ENCODE peak calls at places on chromosomes 3 and 15, in four cellular contexts. G is K562, M is H1, B is HepG2. U is an unnamed sample.

GRCh38 chr3:125960066-125960424 is 8.9 kb upstream of the ROPN1B start:
- DNase-seq in G (no peak), M (no peak), B (no peak), U (no peak)

GRCh38 chr3:157174265-157174615 is 14.3 kb upstream of the CCNL1 start:
- DNase-seq in G (no peak), M (no peak), B (no peak), U (no peak)

GRCh38 chr15:32732574-32733157 is 14.9 kb downstream of the GREM1 start:
- DNase-seq in G (no peak), M (no peak), B (no peak), U (no peak)

GRCh38 chr3:184039414-184039813 is 7.9 kb downstream of the HTR3D start:
- DNase-seq in G (no peak), M (no peak), B (no peak), U (no peak)

GRCh38 chr3:187315872-187316271 is 24.3 kb upstream of the MASP1 start:
- DNase-seq in G (no peak), M (no peak), B (no peak), U (no peak)

GRCh38 chr3:122893282-122893681 is 98.4 kb downstream of the SLC49A4 start:
- DNase-seq in G (no peak), M (no peak), B (peak), U (no peak)

GRCh38 chr15:85457392-85457968 is 77.1 kb downstream of the AKAP13 start:
- DNase-seq in G (no peak), M (no peak), B (no peak), U (peak)

GRCh38 chr3:42905740-42906084 is 230 bp upstream of the ZNF662 start:
- DNase-seq in G (no peak), M (no peak), B (no peak), U (no peak)

GRCh38 chr3:139588450-139588849 is 48.9 kb upstream of the RBP1 start:
- DNase-seq in G (peak), M (no peak), B (peak), U (no peak)

GRCh38 chr3:414063-414462 is 217.5 kb downstream of the CHL1 start:
- DNase-seq in G (peak), M (no peak), B (no peak), U (no peak)

GRCh38 chr15:65816441-65816840 is 24.3 kb upstream of the DENND4A start:
- DNase-seq in G (no peak), M (no peak), B (no peak), U (no peak)

GRCh38 chr15:80695099-80695910 is at the start of gene ABHD17C:
- DNase-seq in G (peak), M (no peak), B (peak), U (no peak)

GRCh38 chr15:84821501-84822021 is 4.4 kb downstream of the ALPK3 start:
- DNase-seq in G (peak), M (no peak), B (peak), U (no peak)

GRCh38 chr3:16839271-16840110 is 45.3 kb upstream of the PLCL2 start:
- DNase-seq in G (no peak), M (no peak), B (no peak), U (no peak)

GRCh38 chr3:16840111-16840444 is 44.7 kb upstream of the PLCL2 start:
- DNase-seq in G (no peak), M (no peak), B (no peak), U (no peak)

GRCh38 chr3:16836505-16837237 is 48.1 kb upstream of the PLCL2 start:
- DNase-seq in G (no peak), M (no peak), B (no peak), U (no peak)

GRCh38 chr3:16837602-16838001 is 47.2 kb upstream of the PLCL2 start:
- DNase-seq in G (no peak), M (no peak), B (no peak), U (no peak)

GRCh38 chr3:16838561-16838960 is 46.2 kb upstream of the PLCL2 start:
- DNase-seq in G (no peak), M (no peak), B (peak), U (no peak)
- TF ChIP-seq SIN3A in G (no peak), M (no peak), B (no peak), U (no peak)

GRCh38 chr3:3038201-3038991 is 71.8 kb downstream of the IL5RA start:
- DNase-seq in G (no peak), M (no peak), B (no peak), U (peak)
- TF ChIP-seq HDAC6 in G (no peak), M (no peak), B (no peak), U (no peak)

GRCh38 chr3:106114848-106115247 is 246.0 kb upstream of the CBLB start:
- DNase-seq in G (peak), M (no peak), B (no peak), U (no peak)
- TF ChIP-seq SIN3A in G (no peak), M (no peak), B (no peak), U (no peak)

DNA sequence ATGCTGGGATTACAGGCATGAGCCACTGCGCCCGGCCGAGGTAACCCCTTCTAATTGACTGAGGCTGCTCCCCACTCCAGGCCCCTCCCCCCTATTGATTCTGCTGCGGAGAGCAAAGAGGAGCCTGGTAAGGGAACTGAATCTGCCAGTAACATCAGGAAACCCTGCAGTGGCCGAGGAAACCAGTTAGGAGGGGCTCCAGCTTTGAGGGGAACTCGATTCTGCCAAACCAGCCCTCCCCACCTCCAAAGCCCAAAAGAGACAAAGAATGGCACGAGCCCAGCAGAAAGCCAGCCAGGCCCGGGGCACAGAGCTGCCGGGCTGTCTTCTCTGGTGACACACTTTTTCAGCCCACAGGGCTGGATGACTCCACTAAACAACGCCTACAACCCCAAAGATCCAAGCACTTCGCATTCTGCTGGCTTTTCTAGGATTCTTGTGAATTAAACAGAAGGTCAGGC is 15.0 kb upstream of the ACAD9 start:
- DNase-seq in G (no peak), M (no peak), B (no peak), U (no peak)
- TF ChIP-seq HDAC6 in G (no peak), M (no peak), B (no peak), U (no peak)

DNA sequence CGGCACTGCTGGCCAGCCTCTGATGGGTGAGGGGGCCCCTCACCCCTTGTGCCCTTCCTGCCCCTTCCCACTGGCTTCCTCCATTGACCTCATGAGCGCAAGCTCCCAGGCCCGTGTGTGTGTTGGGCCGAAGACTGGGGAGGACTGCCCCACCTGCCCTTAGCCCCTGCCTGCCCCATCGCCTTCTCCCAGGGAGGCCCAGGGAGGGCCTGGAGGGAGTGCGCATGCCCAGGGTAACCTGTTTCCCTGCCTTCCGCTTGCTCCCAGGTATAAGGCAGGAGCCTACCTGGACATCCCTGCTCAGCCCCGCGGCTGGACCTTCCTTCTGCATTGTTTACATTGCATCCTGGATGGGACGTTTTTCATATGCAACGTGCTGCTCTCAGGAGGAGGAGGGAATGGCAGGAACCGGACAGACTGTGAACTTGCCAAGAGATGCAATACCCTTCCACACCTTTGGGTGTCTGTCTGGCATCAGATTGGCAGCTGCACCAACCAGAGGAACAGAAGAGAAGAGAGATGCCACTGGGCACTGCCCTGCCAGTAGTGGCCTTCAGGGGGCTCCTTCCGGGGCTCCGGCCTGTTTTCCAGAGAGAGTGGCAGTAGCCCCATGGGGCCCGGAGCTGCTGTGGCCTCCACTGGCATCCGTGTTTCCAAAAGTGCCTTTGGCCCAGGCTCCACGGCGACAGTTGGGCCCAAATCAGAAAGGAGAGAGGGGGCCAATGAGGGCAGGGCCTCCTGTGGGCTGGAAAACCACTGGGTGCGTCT is 8.8 kb downstream of the DLL4 start:
- DNase-seq in G (no peak), M (no peak), B (no peak), U (no peak)
- TF ChIP-seq SIN3A in G (no peak), M (no peak), B (no peak), U (no peak)

GRCh38 chr3:175495331-175495730 is 636.2 kb downstream of the NAALADL2 start:
- DNase-seq in G (no peak), M (no peak), B (no peak), U (no peak)
- TF ChIP-seq HDAC6 in G (no peak), M (no peak), B (no peak), U (no peak)

GRCh38 chr3:134353831-134354611 is 20.2 kb downstream of the AMOTL2 start:
- DNase-seq in G (no peak), M (no peak), B (no peak), U (no peak)
- TF ChIP-seq SIN3A in G (no peak), M (no peak), B (no peak), U (no peak)

GRCh38 chr15:70792171-70792573 is 28.8 kb upstream of the UACA start:
- DNase-seq in G (no peak), M (no peak), B (no peak), U (no peak)
- TF ChIP-seq HDAC6 in G (no peak), M (no peak), B (no peak), U (no peak)

U was measured in GM12878.